ENCODE peak calls at places on chromosomes 5 and 9, in six cellular contexts. S, B, P, J, G and H are unnamed samples.

GRCh38 chr5:35302544-35302943 is 72.3 kb upstream of the PRLR start:
- DNase-seq in S (no peak), B (no peak), P (no peak), J (no peak), G (no peak), H (no peak)

GRCh38 chr5:141945511-141946024 is 12.4 kb downstream of the PCDH12 start:
- DNase-seq in S (no peak), B (no peak), P (peak; percentile 59), J (no peak), G (no peak), H (no peak)

GRCh38 chr5:54867310-54867944 is 118.0 kb downstream of the ESM1 start:
- DNase-seq in S (peak; percentile 70), B (no peak), P (no peak), J (peak; percentile 43), G (peak; percentile 22), H (peak; percentile 41)

GRCh38 chr9:107149756-107150155 is 133.3 kb upstream of the RAD23B start:
- DNase-seq in S (no peak), B (no peak), P (no peak), J (no peak), G (no peak), H (no peak)

GRCh38 chr5:76626738-76627137 is 3.5 kb upstream of the F2RL2 start:
- DNase-seq in S (no peak), B (no peak), P (no peak), J (no peak), G (no peak), H (no peak)

GRCh38 chr5:118520771-118521415 is 467.5 kb downstream of the DTWD2 start:
- DNase-seq in S (no peak), B (no peak), P (no peak), J (no peak), G (no peak), H (no peak)

GRCh38 chr5:89449392-89450148 is 566.6 kb upstream of the MEF2C start:
- DNase-seq in S (no peak), B (no peak), P (no peak), J (no peak), G (no peak), H (no peak)

GRCh38 chr5:50684721-50685120 is 18.3 kb downstream of the PARP8 start:
- DNase-seq in S (no peak), B (no peak), P (no peak), J (no peak), G (no peak), H (no peak)

GRCh38 chr5:91266184-91266705 is 116.9 kb downstream of the ARRDC3 start:
- DNase-seq in S (peak; percentile 77), B (no peak), P (no peak), J (peak; percentile 38), G (no peak), H (peak; percentile 74)

GRCh38 chr9:14286121-14286520 is 27.8 kb downstream of the NFIB start:
- DNase-seq in S (no peak), B (no peak), P (no peak), J (no peak), G (no peak), H (no peak)

GRCh38 chr5:157581870-157582269 is 6.3 kb upstream of the ADAM19 start:
- DNase-seq in S (peak; percentile 4), B (no peak), P (no peak), J (no peak), G (no peak), H (no peak)

GRCh38 chr5:95554331-95554646 is 488 bp downstream of the SKIC3 start:
- DNase-seq in S (no peak), B (no peak), P (no peak), J (no peak), G (no peak), H (no peak)

GRCh38 chr5:150497274-150497988 is 10.5 kb upstream of the NDST1 start:
- DNase-seq in S (peak; percentile 92), B (no peak), P (no peak), J (no peak), G (no peak), H (peak; percentile 99)

DNA sequence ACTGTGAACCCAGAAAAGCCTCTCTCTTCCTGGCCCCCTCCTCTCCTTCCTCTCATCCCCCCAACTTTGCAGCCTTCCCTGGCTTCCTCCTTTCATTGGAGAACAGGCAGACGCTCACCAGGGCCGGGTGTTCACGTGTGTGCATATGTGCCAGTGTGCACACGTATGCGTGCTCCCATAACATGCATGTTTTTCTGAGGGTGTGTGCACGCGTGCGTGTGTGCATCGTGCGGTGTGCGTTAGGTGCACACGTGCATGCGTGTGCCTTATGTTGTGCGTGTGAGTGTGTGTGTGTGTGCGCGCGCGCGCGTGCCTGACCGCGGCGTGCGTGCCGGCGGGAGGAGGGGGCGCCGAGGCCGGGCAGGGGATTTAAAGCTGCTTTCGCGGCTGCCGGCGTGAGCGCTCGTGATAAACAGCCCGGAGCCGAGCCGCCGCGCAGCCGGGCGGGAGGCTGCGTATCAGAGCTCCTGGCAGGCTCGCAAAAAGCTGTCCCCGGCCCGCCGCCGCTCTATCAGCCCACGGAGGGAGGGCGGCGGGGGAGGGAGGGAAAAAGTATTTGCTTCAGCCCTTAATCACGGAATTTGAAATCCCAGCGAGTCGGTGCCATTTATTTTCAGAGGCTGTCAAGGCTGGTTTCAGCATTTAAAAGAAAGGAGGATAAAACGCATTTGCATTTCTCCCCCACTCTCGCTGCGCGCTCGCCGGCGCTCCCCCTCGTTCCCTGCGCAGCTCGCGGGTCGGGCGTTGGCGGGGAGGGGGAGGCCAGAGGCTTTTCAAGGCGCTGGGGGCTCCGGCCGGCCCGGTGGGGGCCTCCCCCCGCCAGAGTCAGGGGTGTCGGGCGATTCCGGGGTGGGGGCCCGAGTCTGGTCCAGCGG is 183.9 kb downstream of the C9orf50 start:
- DNase-seq in S (peak; percentile 57), B (peak; percentile 32), P (no peak), J (peak; percentile 65), G (no peak), H (no peak)
- TF ChIP-seq JUN in S (no peak), B (no peak), P (no peak), J (no peak), G (no peak), H (no peak)

GRCh38 chr5:174418809-174419522 is 305.4 kb upstream of the MSX2 start:
- DNase-seq in S (no peak), B (peak; percentile 52), P (peak; percentile 65), J (no peak), G (peak; percentile 7), H (peak; percentile 41)

GRCh38 chr5:174421408-174421805 is 303.0 kb upstream of the MSX2 start:
- DNase-seq in S (no peak), B (no peak), P (no peak), J (no peak), G (no peak), H (no peak)

GRCh38 chr5:174423538-174423937 is 300.8 kb upstream of the MSX2 start:
- DNase-seq in S (no peak), B (no peak), P (no peak), J (no peak), G (no peak), H (no peak)

GRCh38 chr5:174419523-174420132 is 304.8 kb upstream of the MSX2 start:
- DNase-seq in S (peak; percentile 43), B (peak; percentile 96), P (peak; percentile 95), J (peak; percentile 76), G (peak; percentile 57), H (peak; percentile 82)

DNA sequence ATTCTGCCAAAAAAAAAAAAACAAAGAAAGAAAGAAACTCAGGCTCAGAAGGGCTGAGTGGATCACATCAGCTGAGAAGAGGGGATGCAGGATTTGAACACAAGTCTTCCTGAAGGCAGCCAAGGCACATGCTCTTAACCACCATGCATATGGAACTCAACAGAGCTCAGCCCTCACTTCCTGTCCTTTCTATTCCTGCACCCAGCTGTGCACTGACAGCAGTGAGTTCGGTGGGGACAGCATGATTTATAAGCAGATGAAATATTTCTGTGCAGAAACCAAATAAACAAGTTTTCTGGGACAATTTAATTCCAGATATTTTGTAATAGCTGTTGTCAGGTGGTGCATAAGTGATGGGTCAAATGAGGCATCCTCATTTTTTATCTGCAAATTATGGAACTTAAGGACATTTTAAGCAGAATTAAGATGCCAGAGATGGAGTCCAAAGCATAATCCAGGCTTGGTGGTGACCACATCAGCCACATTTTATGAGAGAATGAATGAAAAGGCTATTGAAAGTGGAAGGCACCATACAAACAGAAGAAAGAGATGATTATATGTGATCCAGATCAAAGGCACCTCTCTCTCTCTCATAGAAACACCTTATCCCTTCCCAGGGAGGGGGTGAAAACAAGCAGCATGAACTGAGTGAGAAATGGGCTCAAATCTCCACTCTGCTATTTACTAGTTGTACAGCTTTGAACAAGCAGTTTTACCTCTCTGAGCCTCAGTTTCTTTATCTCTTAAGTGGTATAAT is 303.6 kb upstream of the MSX2 start:
- DNase-seq in S (no peak), B (no peak), P (no peak), J (no peak), G (no peak), H (no peak)
- TF ChIP-seq JUN in S (no peak), B (no peak), P (no peak), J (no peak), G (no peak), H (no peak)

GRCh38 chr9:134811673-134812668 is 68.6 kb upstream of the FCN2 start:
- DNase-seq in S (no peak), B (peak; percentile 54), P (no peak), J (no peak), G (no peak), H (no peak)
- TF ChIP-seq JUN in S (no peak), B (no peak), P (no peak), J (no peak), G (no peak), H (no peak)

GRCh38 chr5:137374110-137374853 is 124.8 kb downstream of the SPOCK1 start:
- DNase-seq in S (peak; percentile 81), B (no peak), P (no peak), J (no peak), G (no peak), H (no peak)
- TF ChIP-seq JUN in S (no peak), B (no peak), P (no peak), J (no peak), G (no peak), H (no peak)

GRCh38 chr9:101307524-101308213 is 77.1 kb downstream of the BAAT start:
- DNase-seq in S (no peak), B (no peak), P (no peak), J (no peak), G (no peak), H (no peak)
- TF ChIP-seq JUN in S (no peak), B (no peak), P (no peak), J (no peak), G (no peak), H (no peak)

DNA sequence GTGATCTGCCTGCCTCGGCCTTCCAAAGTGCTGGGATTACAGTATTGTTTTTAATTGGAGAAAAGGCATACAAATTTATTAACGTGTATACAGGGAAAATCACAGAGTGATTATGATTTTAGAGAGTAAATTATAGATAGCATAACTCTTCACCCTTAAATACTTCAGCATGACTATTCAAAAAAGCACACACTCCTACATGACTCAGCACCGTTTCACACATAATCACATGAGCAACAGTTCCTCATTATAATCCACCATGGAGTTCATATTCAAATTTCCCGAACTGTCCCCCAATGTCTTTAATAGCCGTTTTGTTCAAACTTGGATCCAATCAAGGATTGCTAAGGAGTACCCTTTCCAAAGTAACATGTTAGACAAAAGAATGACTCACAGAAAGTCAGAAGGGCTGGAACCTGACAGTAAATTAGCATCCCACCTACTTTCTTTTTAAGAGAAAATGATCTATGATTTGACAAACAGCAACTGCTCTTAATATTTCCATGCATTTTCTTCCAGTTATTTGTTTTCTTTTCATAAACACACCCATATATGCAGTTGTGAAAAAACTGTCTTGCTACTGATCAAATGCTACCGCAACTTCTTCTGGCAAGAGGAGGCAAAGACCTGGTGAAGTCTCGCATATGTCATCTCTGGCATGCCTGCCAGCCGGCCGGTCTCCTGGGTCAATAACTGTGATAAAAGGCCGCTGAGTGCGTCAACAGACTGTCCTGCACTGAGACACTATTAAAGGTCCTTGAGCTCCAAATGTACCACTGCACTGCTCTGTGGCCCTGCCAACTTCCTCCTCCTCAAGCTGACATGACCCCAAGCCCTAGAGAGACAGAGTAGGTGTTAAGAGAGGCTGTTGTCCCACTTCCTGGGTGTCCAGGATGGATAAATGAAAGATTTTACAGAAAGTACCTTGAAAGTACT is 31.9 kb downstream of the RAPGEF1 start:
- DNase-seq in S (peak; percentile 76), B (no peak), P (no peak), J (peak; percentile 31), G (no peak), H (peak; percentile 51)
- TF ChIP-seq JUN in S (no peak), B (no peak), P (no peak), J (no peak), G (no peak), H (no peak)